ENCODE peak calls at places on chromosomes 3 and 15, in ten cellular contexts. T is ovary, W is HepG2, P is GM12892, Q is suprapubic skin, R is uterus, H is stomach, N is breast epithelium, B is A549, E is spleen. I is an unnamed sample.

GRCh38 chr15:63612300-63612699 is 15.1 kb downstream of the FBXL22 start:
- DNase-seq in Q (no peak), H (no peak), P (no peak), R (no peak), B (no peak), E (no peak), T (no peak), W (no peak), N (no peak), I (no peak)

GRCh38 chr3:159829056-159829995 is 159.3 kb upstream of the IL12A start:
- DNase-seq in H (no peak), B (no peak), N (peak; percentile 64), Q (peak; percentile 75), P (no peak), R (no peak), E (no peak), T (no peak), W (peak; percentile 20), I (no peak)

GRCh38 chr15:51801391-51801835 is 28.0 kb upstream of the TMOD3 start:
- DNase-seq in T (no peak), B (peak; percentile 62), R (no peak), E (no peak), Q (no peak), P (no peak), H (no peak), W (peak; percentile 20), N (no peak), I (peak; percentile 21)

GRCh38 chr3:117526485-117527079 is 817.0 kb downstream of the TUSC7 start:
- DNase-seq in H (peak; percentile 26), P (no peak), E (no peak), N (no peak), W (peak; percentile 4), B (no peak), T (peak; percentile 11), R (no peak), Q (no peak), I (no peak)

GRCh38 chr3:27289769-27290413 is 79.3 kb downstream of the NEK10 start:
- DNase-seq in Q (no peak), E (no peak), W (no peak), T (no peak), R (no peak), B (no peak), P (no peak), N (no peak), H (no peak), I (no peak)

GRCh38 chr3:98272126-98272525 is 8.1 kb downstream of the OR5H6 start:
- DNase-seq in Q (no peak), P (no peak), W (no peak), T (no peak), N (no peak), E (no peak), B (no peak), H (no peak), R (no peak), I (no peak)

GRCh38 chr3:137105277-137105977 is 147.6 kb downstream of the IL20RB start:
- DNase-seq in P (no peak), R (peak; percentile 19), N (no peak), E (no peak), T (peak; percentile 17), Q (no peak), B (peak; percentile 29), W (peak; percentile 41), H (no peak), I (peak; percentile 7)

GRCh38 chr3:153096611-153097200 is 65.3 kb upstream of the RAP2B start:
- DNase-seq in N (no peak), T (no peak), Q (no peak), H (peak; percentile 31), P (no peak), B (no peak), W (no peak), E (no peak), R (no peak), I (no peak)

GRCh38 chr3:14980689-14981088 is 33.3 kb downstream of the NR2C2 start:
- DNase-seq in N (no peak), R (no peak), W (no peak), T (no peak), H (no peak), P (no peak), Q (no peak), B (no peak), E (no peak), I (no peak)

GRCh38 chr15:51075364-51075763 is 19.3 kb downstream of the TNFAIP8L3 start:
- DNase-seq in H (no peak), R (peak; percentile 77), P (no peak), E (no peak), W (no peak), N (no peak), B (no peak), T (no peak), Q (no peak), I (no peak)

GRCh38 chr3:179825527-179826246 is 172.8 kb downstream of the USP13 start:
- DNase-seq in Q (no peak), R (no peak), H (no peak), W (no peak), E (no peak), P (no peak), B (no peak), N (no peak), T (no peak), I (no peak)

GRCh38 chr15:67108122-67108871 is 42.9 kb downstream of the SMAD3 start:
- DNase-seq in B (no peak), E (peak; percentile 22), T (no peak), P (no peak), Q (no peak), H (no peak), R (no peak), W (peak; percentile 33), N (no peak), I (no peak)

GRCh38 chr3:11803977-11804903 is 42.4 kb downstream of the TAMM41 start:
- DNase-seq in W (peak; percentile 51), T (no peak), P (peak; percentile 41), B (peak; percentile 68), N (no peak), Q (no peak), H (peak; percentile 42), E (no peak), R (peak; percentile 46), I (peak; percentile 41)

GRCh38 chr3:9970020-9970652 is 16.5 kb downstream of the EMC3 start:
- DNase-seq in W (no peak), N (no peak), H (no peak), E (no peak), B (no peak), R (no peak), P (no peak), Q (no peak), T (no peak), I (no peak)

GRCh38 chr15:20645956-20646355 is 104.4 kb upstream of the GOLGA6L6 start:
- DNase-seq in Q (peak; percentile 64), R (no peak), E (peak; percentile 75), P (no peak), B (no peak), N (peak; percentile 54), W (no peak), T (no peak), H (no peak), I (no peak)

GRCh38 chr3:97439373-97439772 is 325.2 kb upstream of the ARL6 start:
- DNase-seq in N (no peak), H (no peak), E (no peak), R (no peak), P (no peak), W (no peak), Q (no peak), T (no peak), B (no peak), I (no peak)

GRCh38 chr3:65844370-65844769 is 194.3 kb downstream of the MAGI1 start:
- DNase-seq in N (no peak), B (no peak), T (no peak), H (no peak), W (no peak), Q (no peak), R (no peak), E (no peak), P (no peak), I (no peak)
- TF ChIP-seq POLR2A in N (no peak), B (no peak), T (no peak), H (no peak), W (no peak), Q (no peak), R (no peak), E (no peak), P (no peak), I (no peak)

DNA sequence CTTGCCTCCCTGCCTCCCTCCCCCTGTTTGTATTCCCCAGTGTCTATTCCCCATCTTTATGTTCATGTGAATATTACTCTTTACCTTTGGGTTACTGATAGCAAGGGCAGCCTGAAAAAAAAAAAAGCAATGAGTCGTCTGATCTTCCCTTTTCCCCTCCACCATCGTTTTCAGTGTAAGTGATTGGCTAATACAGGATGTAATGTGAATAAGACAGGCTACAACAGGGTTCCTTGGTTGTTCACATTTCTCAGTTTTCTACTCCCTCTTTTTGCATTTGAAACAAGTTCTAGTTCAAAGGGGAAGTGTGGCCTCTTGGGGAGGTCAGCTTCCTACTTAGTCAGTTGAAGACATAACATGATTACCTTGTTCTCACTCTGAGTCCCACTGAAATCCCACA is 278.0 kb upstream of the TRIM42 start:
- DNase-seq in N (no peak), Q (no peak), E (no peak), R (no peak), W (no peak), H (no peak), B (no peak), T (no peak), P (no peak), I (no peak)
- TF ChIP-seq POLR2A in N (no peak), Q (no peak), E (no peak), R (no peak), W (no peak), H (no peak), B (no peak), T (no peak), P (no peak), I (no peak)

GRCh38 chr3:102259636-102260035 is 175.2 kb upstream of the ZPLD1 start:
- DNase-seq in H (no peak), R (no peak), W (no peak), Q (no peak), P (no peak), T (no peak), N (no peak), E (no peak), B (no peak), I (no peak)
- TF ChIP-seq POLR2A in H (no peak), R (no peak), W (no peak), Q (no peak), P (no peak), T (no peak), N (no peak), E (no peak), B (no peak), I (no peak)

DNA sequence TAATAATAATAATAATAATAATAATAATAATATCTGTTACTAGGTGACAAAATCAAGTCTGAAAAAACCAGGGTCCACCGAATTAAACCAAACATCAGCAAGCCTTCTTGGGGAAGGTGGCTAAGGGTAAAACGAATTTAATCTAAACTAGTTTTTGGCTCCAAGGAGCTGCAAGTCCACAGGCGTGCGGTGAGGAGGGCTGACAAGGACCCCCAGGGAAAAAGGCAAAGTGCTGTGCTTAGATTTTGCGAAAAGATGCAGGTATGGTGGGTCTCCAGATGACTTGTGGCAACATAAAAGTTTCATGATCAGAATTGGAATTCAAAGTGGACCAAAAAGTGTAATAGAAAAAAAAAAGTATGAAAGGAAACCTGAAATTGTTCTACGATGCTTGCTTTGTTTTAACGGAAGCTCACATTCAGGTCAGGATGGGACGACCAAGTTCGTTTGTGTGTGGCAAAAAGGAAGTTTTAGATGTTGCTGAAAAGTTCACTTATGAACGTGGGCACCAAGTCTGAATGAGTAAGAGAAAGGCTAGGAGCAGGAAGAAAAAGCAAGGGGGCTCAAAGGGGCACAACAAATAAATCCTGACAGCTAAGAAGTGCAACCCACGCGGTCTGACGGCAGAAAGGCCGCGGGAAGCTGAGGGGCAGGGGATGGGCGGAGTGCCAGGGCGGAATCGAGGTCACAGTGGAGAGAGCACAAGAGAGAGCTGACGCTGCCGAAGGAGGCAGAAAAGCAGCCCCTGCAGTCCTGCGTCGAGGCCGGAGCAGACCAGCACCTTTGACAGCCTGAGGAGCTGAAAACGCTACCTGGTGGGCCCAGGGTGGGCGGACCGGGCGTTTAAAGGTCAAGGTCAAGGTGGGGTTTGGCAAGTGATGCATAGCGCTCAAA is 1.1 kb downstream of the WDR82 start:
- DNase-seq in H (peak; percentile 77), T (peak; percentile 90), W (peak; percentile 55), R (peak; percentile 65), B (peak; percentile 38), P (no peak), Q (no peak), E (peak; percentile 93), N (peak; percentile 74), I (peak; percentile 64)
- TF ChIP-seq POLR2A in H (no peak), T (peak; percentile 25), W (peak; percentile 64), R (no peak), B (peak; percentile 15), P (peak; percentile 85), Q (no peak), E (peak; percentile 35), N (no peak), I (peak; percentile 54)